ENCODE peak calls at places on chromosomes 5 and 9, in five cellular contexts. G is adrenal gland, Z is dorsolateral prefrontal cortex, H is GM13976, L is Peyer's patch. F is an unnamed sample.
A peak's percentile ranks its signal among the peaks of the same experiment; 100 is the strongest.

GRCh38 chr5:89930591-89931383 is 478.8 kb downstream of the CETN3 start:
- DNase-seq in L (no peak), G (no peak), Z (no peak), H (no peak), F (no peak)

GRCh38 chr9:115411516-115411915 is 293.6 kb upstream of the TNC start:
- DNase-seq in Z (no peak), G (no peak), H (no peak), L (no peak), F (no peak)

GRCh38 chr5:78005021-78005785 is 229.1 kb upstream of the TBCA start:
- DNase-seq in L (no peak), Z (no peak), H (no peak), G (no peak), F (no peak)

GRCh38 chr5:135859656-135860055 is 25.2 kb downstream of the SLC25A48 start:
- DNase-seq in G (no peak), H (no peak), Z (no peak), L (no peak), F (no peak)

GRCh38 chr9:106025449-106025848 is 331.1 kb downstream of the TMEM38B start:
- DNase-seq in H (no peak), L (no peak), Z (no peak), G (no peak), F (no peak)

GRCh38 chr9:89635007-89635742 is 30.4 kb downstream of the GADD45G start:
- DNase-seq in Z (no peak), G (no peak), L (no peak), H (no peak), F (no peak)

GRCh38 chr5:88553926-88554325 is 285.3 kb upstream of the TMEM161B start:
- DNase-seq in L (no peak), G (no peak), H (no peak), Z (no peak), F (no peak)

GRCh38 chr5:139275536-139276297 is 17.8 kb upstream of the MATR3 start:
- DNase-seq in Z (no peak), L (no peak), H (no peak), G (no peak), F (no peak)

GRCh38 chr9:91340395-91340794 is 21.3 kb downstream of the AUH start:
- DNase-seq in G (no peak), Z (no peak), H (no peak), L (no peak), F (no peak)

GRCh38 chr9:31908891-31909480 is 475.5 kb upstream of the ACO1 start:
- DNase-seq in Z (no peak), L (no peak), H (no peak), G (no peak), F (no peak)

GRCh38 chr5:135177591-135177990 is 143.6 kb upstream of the PITX1 start:
- DNase-seq in H (no peak), Z (no peak), L (no peak), G (no peak), F (no peak)

GRCh38 chr9:137083418-137084004 is 3.3 kb upstream of the MAN1B1 start:
- DNase-seq in Z (peak; percentile 72), G (peak; percentile 93), H (no peak), L (no peak), F (peak; percentile 51)

GRCh38 chr5:16534280-16534679 is 68.7 kb upstream of the ZNF622 start:
- DNase-seq in Z (no peak), L (no peak), G (no peak), H (no peak), F (no peak)

GRCh38 chr5:119355244-119355635 is 579 bp upstream of the TNFAIP8 start:
- DNase-seq in Z (no peak), G (no peak), L (peak; percentile 53), H (no peak), F (no peak)

GRCh38 chr5:179143446-179143845 is 83.3 kb downstream of the ZNF354C start:
- DNase-seq in H (no peak), Z (no peak), L (no peak), G (no peak), F (no peak)
- TF ChIP-seq CTCF in H (no peak), Z (no peak), L (no peak), G (no peak), F (no peak)

GRCh38 chr9:109974143-109974917 is 194.3 kb downstream of the PALM2AKAP2 start:
- DNase-seq in L (peak; percentile 75), H (peak; percentile 63), Z (no peak), G (peak; percentile 78), F (peak; percentile 46)

GRCh38 chr9:109974918-109975276 is 194.9 kb downstream of the PALM2AKAP2 start:
- DNase-seq in Z (no peak), H (no peak), L (no peak), G (no peak), F (no peak)

GRCh38 chr9:109973336-109973735 is 193.3 kb downstream of the PALM2AKAP2 start:
- DNase-seq in L (no peak), H (no peak), Z (no peak), G (no peak), F (no peak)

GRCh38 chr9:109971226-109971625 is 191.2 kb downstream of the PALM2AKAP2 start:
- DNase-seq in G (no peak), Z (no peak), H (no peak), L (no peak), F (no peak)

GRCh38 chr9:109972026-109973005 is 192.3 kb downstream of the PALM2AKAP2 start:
- DNase-seq in Z (no peak), H (no peak), G (no peak), L (peak; percentile 75), F (peak; percentile 43)
- TF ChIP-seq CTCF in Z (no peak), H (peak; percentile 15), G (no peak), L (peak; percentile 35), F (no peak)

GRCh38 chr5:34450338-34450737 is 205.8 kb upstream of the RAI14 start:
- DNase-seq in Z (no peak), L (no peak), H (no peak), G (no peak), F (no peak)

GRCh38 chr5:34459908-34460307 is 196.2 kb upstream of the RAI14 start:
- DNase-seq in Z (no peak), H (no peak), L (no peak), G (no peak), F (no peak)

GRCh38 chr5:34460496-34460895 is 195.6 kb upstream of the RAI14 start:
- DNase-seq in L (no peak), H (no peak), Z (no peak), G (no peak), F (no peak)

GRCh38 chr5:34452170-34452828 is 203.8 kb upstream of the RAI14 start:
- DNase-seq in L (no peak), G (no peak), Z (no peak), H (no peak), F (no peak)

GRCh38 chr5:34455096-34455495 is 201.0 kb upstream of the RAI14 start:
- DNase-seq in Z (no peak), H (no peak), G (no peak), L (no peak), F (no peak)
- TF ChIP-seq CTCF in Z (no peak), H (no peak), G (no peak), L (no peak), F (no peak)

DNA sequence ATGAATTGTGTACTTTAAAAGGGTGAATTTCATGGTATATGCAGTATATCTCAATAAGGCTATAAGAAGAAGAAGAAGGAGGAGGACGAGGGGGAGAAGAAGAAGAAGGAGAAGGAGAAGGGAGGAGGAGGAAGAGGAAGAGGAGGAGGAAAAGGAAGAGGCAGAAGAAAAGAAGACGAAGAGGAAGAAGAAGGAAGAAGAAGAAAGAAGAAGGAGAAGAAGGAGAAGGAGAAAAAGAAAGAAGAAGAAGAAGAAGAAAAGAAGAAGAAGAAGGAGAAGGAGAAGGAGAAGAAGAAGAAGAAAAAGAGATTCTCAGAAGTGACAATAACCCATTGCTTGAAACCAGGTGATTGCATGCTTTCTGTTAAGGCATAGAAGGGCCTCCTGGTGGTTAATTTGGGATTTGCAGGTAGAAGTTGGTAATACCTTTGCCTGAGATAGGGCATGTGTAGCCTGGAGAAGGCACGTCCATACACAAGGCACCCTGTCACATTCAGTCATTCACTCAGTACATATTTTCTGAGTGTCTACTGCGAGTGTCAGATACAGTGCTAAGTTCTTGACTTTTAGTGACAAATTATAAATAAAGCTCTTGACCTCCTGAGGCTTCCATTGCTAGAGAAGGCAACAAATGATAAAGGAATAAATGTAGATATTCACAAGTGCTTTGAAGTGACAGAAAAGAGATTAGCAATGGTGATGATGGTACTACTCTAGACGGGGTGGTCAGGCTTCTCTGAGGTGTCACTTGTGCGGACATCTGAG is 231.3 kb downstream of the NPR3 start:
- DNase-seq in L (no peak), H (peak; percentile 28), Z (no peak), G (peak; percentile 23), F (no peak)
- TF ChIP-seq CTCF in L (no peak), H (peak; percentile 25), Z (no peak), G (no peak), F (no peak)

GRCh38 chr5:931570-932145 is 39.0 kb downstream of the TRIP13 start:
- DNase-seq in L (no peak), H (no peak), G (no peak), Z (no peak), F (no peak)
- TF ChIP-seq CTCF in L (no peak), H (no peak), G (no peak), Z (no peak), F (no peak)

GRCh38 chr5:177111720-177112394 is 21.7 kb upstream of the NSD1 start:
- DNase-seq in H (peak; percentile 84), Z (peak; percentile 77), L (peak; percentile 67), G (peak; percentile 69), F (peak; percentile 61)
- TF ChIP-seq CTCF in H (peak; percentile 81), Z (peak; percentile 93), L (peak; percentile 89), G (peak; percentile 96), F (peak; percentile 43)

GRCh38 chr9:101977614-101978210 is 239.3 kb upstream of the GRIN3A start:
- DNase-seq in G (no peak), L (no peak), H (no peak), Z (no peak), F (no peak)
- TF ChIP-seq CTCF in G (peak; percentile 68), L (no peak), H (no peak), Z (peak; percentile 72), F (no peak)

GRCh38 chr9:15417626-15418025 is 5.0 kb upstream of the SNAPC3 start:
- DNase-seq in Z (no peak), G (no peak), L (no peak), H (no peak), F (no peak)

GRCh38 chr9:15421532-15421931 is 1.1 kb upstream of the SNAPC3 start:
- DNase-seq in L (no peak), H (no peak), Z (no peak), G (no peak), F (no peak)

GRCh38 chr9:15420796-15421195 is 1.9 kb upstream of the SNAPC3 start:
- DNase-seq in Z (no peak), H (no peak), L (no peak), G (no peak), F (no peak)

GRCh38 chr9:15422355-15423327 is at the start of gene SNAPC3:
- DNase-seq in H (peak; percentile 97), Z (peak; percentile 95), G (peak; percentile 93), L (peak; percentile 87), F (peak; percentile 90)

DNA sequence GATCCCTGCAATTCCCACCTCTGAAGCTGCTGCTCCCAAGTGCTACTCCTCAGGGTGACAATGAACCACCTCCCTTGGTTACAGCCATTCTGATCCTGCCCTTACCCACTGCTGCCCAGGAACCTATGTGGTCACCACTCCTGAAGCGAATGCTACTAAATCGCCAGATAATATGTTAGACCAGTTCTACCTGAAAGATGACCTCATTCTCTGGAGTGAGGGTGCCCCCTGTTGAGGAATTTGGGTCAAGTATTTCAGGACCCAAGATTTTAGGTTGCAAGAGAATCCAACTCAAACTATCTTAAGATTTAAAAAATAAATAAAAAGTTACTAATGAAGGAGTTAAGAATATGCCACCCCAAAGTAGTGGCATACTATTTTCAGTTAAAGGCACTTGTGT is 5.8 kb upstream of the SNAPC3 start:
- DNase-seq in L (peak; percentile 27), Z (no peak), G (peak; percentile 45), H (peak; percentile 63), F (no peak)
- TF ChIP-seq CTCF in L (no peak), Z (no peak), G (peak; percentile 45), H (no peak), F (no peak)

F was measured in activated B cell treated with CpG ODN at 0.5 μM for 24 hours.